ENCODE peak calls at places on chromosomes 12 and 14, in nine cellular contexts. T, Q, E, L, V, D, M, H and A are unnamed samples.

GRCh38 chr14:35337557-35338255 is 45.5 kb downstream of the PSMA6 start:
- DNase-seq in V (no peak), L (no peak), Q (no peak), M (no peak), E (no peak), H (no peak), T (no peak), D (no peak), A (no peak)

GRCh38 chr12:92561543-92561899 is 141.3 kb upstream of the PLEKHG7 start:
- DNase-seq in T (peak; percentile 89), L (peak; percentile 93), Q (no peak), V (peak; percentile 92), M (no peak), E (peak; percentile 74), D (no peak), H (no peak), A (no peak)

GRCh38 chr14:61568572-61569011 is 126.7 kb upstream of the HIF1A start:
- DNase-seq in T (no peak), L (no peak), E (no peak), D (no peak), V (no peak), M (no peak), H (no peak), Q (no peak), A (peak; percentile 73)

GRCh38 chr14:53528114-53528513 is 375.0 kb upstream of the DDHD1 start:
- DNase-seq in V (no peak), E (no peak), M (no peak), L (peak; percentile 62), T (peak; percentile 46), H (no peak), D (no peak), Q (no peak), A (no peak)

GRCh38 chr12:15350643-15351042 is 28.3 kb downstream of the PTPRO start:
- DNase-seq in V (no peak), L (peak; percentile 6), M (no peak), T (no peak), E (no peak), Q (no peak), H (no peak), D (no peak), A (no peak)

GRCh38 chr12:14572401-14572800 is 4.7 kb upstream of the PLBD1 start:
- DNase-seq in T (no peak), V (no peak), L (no peak), E (no peak), Q (no peak), H (no peak), M (no peak), D (no peak), A (no peak)

GRCh38 chr12:130031571-130032189 is 127.9 kb upstream of the TMEM132D start:
- DNase-seq in V (peak; percentile 16), H (peak; percentile 55), D (no peak), M (peak; percentile 56), T (peak; percentile 36), L (no peak), E (no peak), Q (no peak), A (peak; percentile 35)

GRCh38 chr12:102957339-102958050 is at the start of gene ASCL1:
- DNase-seq in Q (no peak), V (peak; percentile 27), L (no peak), T (peak; percentile 58), H (peak; percentile 97), M (no peak), E (no peak), D (no peak), A (no peak)

GRCh38 chr14:79293482-79293881 is 917.8 kb downstream of the DIO2 start:
- DNase-seq in L (no peak), H (no peak), D (no peak), Q (no peak), T (no peak), E (no peak), V (no peak), M (no peak), A (no peak)

GRCh38 chr12:13229504-13229903 is 33.0 kb downstream of the EMP1 start:
- DNase-seq in Q (no peak), L (no peak), E (no peak), V (no peak), H (no peak), M (no peak), D (no peak), T (no peak), A (no peak)